ENCODE peak calls at places on chromosomes 13 and 19, in ten cellular contexts. D is lung microvascular endothelial cell; Q is fibroblast of gingiva; P is psoas muscle; V is SHP77 treated with DMSO at 0.1 percent for 48 hours; K is glutamatergic neuron; C is uterus; F is osteocyte; M is stimulated activated CD8-positive, alpha-beta memory T cell treated with anti-CD3 and anti-CD28 coated beads, Interleukin-15, amount 100 ng/mL, for 1 hour; Y is astrocyte of the spinal cord. J is an unnamed sample.
A peak's percentile ranks its signal among the peaks of the same experiment; 100 is the strongest.

GRCh38 chr13:90594694-90595093 is 752.8 kb upstream of the MIR17HG start:
- DNase-seq in D (no peak), Q (peak; percentile 16), P (no peak), V (no peak), K (no peak), C (no peak), F (no peak), M (no peak), Y (peak; percentile 33), J (no peak)

GRCh38 chr13:61880576-61881283 is 465.1 kb upstream of the PCDH20 start:
- DNase-seq in D (peak; percentile 8), Q (no peak), P (no peak), V (no peak), K (no peak), C (no peak), F (no peak), M (no peak), Y (peak; percentile 16), J (no peak)

GRCh38 chr13:93418398-93418797 is 191.8 kb downstream of the GPC6 start:
- DNase-seq in D (no peak), Q (no peak), P (no peak), V (no peak), K (no peak), C (no peak), F (no peak), M (no peak), Y (no peak), J (no peak)

GRCh38 chr19:11061951-11062350 is 27.3 kb upstream of the LDLR start:
- DNase-seq in D (no peak), Q (no peak), P (no peak), V (no peak), K (no peak), C (no peak), F (no peak), M (no peak), Y (no peak), J (no peak)

GRCh38 chr13:51303882-51304281 is 35.6 kb upstream of the SERPINE3 start:
- DNase-seq in D (no peak), Q (no peak), P (no peak), V (no peak), K (no peak), C (no peak), F (no peak), M (no peak), Y (no peak), J (no peak)

GRCh38 chr19:58469241-58470013 is 2.5 kb downstream of the ZNF324 start:
- DNase-seq in D (no peak), Q (no peak), P (no peak), V (no peak), K (no peak), C (no peak), F (no peak), M (no peak), Y (no peak), J (no peak)

GRCh38 chr13:51315658-51316057 is 23.8 kb upstream of the SERPINE3 start:
- DNase-seq in D (no peak), Q (no peak), P (no peak), V (no peak), K (no peak), C (no peak), F (no peak), M (no peak), Y (peak; percentile 73), J (no peak)

GRCh38 chr13:67146523-67147130 is 83.5 kb downstream of the PCDH9 start:
- DNase-seq in D (peak; percentile 45), Q (no peak), P (no peak), V (no peak), K (no peak), C (no peak), F (no peak), M (no peak), Y (no peak), J (no peak)

GRCh38 chr13:48411281-48412099 is 1.4 kb downstream of the LPAR6 start:
- DNase-seq in D (no peak), Q (no peak), P (no peak), V (no peak), K (no peak), C (no peak), F (no peak), M (no peak), Y (peak; percentile 43), J (no peak)

GRCh38 chr19:39375929-39376328 is 15.0 kb downstream of the PAF1 start:
- DNase-seq in D (no peak), Q (no peak), P (no peak), V (no peak), K (no peak), C (no peak), F (no peak), M (no peak), Y (no peak), J (no peak)

GRCh38 chr19:42349378-42350107 is 24.1 kb downstream of the MEGF8 start:
- DNase-seq in D (no peak), Q (no peak), P (no peak), V (no peak), K (no peak), C (no peak), F (no peak), M (no peak), Y (no peak), J (no peak)

GRCh38 chr19:57269515-57270250 is 10.6 kb upstream of the ZNF460 start:
- DNase-seq in D (no peak), Q (peak; percentile 58), P (no peak), V (no peak), K (no peak), C (no peak), F (peak; percentile 21), M (no peak), Y (peak; percentile 83), J (no peak)

GRCh38 chr19:41321600-41322270 is 11.8 kb downstream of the CCDC97 start:
- DNase-seq in D (peak; percentile 78), Q (peak; percentile 78), P (peak; percentile 63), V (no peak), K (peak; percentile 77), C (peak; percentile 59), F (peak; percentile 90), M (no peak), Y (peak; percentile 85), J (no peak)

GRCh38 chr13:76425930-76426329 is 460.3 kb downstream of the KCTD12 start:
- DNase-seq in D (no peak), Q (peak; percentile 88), P (no peak), V (no peak), K (no peak), C (no peak), F (no peak), M (no peak), Y (peak; percentile 76), J (no peak)

GRCh38 chr19:22030680-22031079 is 19.9 kb upstream of the ZNF208 start:
- DNase-seq in D (no peak), Q (no peak), P (no peak), V (no peak), K (no peak), C (no peak), F (no peak), M (no peak), Y (no peak), J (no peak)

GRCh38 chr19:40638327-40638726 is 37.2 kb downstream of the LTBP4 start:
- DNase-seq in D (no peak), Q (no peak), P (no peak), V (no peak), K (no peak), C (no peak), F (no peak), M (no peak), Y (no peak), J (no peak)

GRCh38 chr13:25345555-25345954 is 26.2 kb upstream of the ATP8A2 start:
- DNase-seq in D (no peak), Q (no peak), P (no peak), V (no peak), K (no peak), C (no peak), F (no peak), M (no peak), Y (no peak), J (no peak)

GRCh38 chr13:45196622-45197021 is 4.2 kb downstream of the KCTD4 start:
- DNase-seq in D (peak; percentile 36), Q (no peak), P (no peak), V (no peak), K (no peak), C (no peak), F (no peak), M (no peak), Y (peak; percentile 48), J (no peak)

GRCh38 chr13:72137782-72138181 is 270.8 kb upstream of the DACH1 start:
- DNase-seq in D (no peak), Q (no peak), P (no peak), V (no peak), K (no peak), C (no peak), F (no peak), M (no peak), Y (no peak), J (no peak)

GRCh38 chr13:75704942-75705320 is 68.8 kb downstream of the LMO7 start:
- DNase-seq in D (no peak), Q (no peak), P (no peak), V (no peak), K (no peak), C (no peak), F (no peak), M (no peak), Y (no peak), J (no peak)

GRCh38 chr13:30042272-30042671 is 191.9 kb upstream of the UBL3 start:
- DNase-seq in D (no peak), Q (no peak), P (no peak), V (no peak), K (no peak), C (no peak), F (no peak), M (no peak), Y (no peak), J (no peak)